ENCODE peak calls at places on chromosomes 13 and 19, in five cellular contexts. A is body of pancreas, D is H54, F is tibial nerve, L is stomach. T is an unnamed sample.
A peak's percentile ranks its signal among the peaks of the same experiment; 100 is the strongest.

GRCh38 chr19:50414850-50415660 is 3.7 kb upstream of the SPIB start:
- DNase-seq in A (peak; percentile 77), D (peak; percentile 74), F (peak; percentile 63), L (peak; percentile 79), T (peak; percentile 86)

GRCh38 chr13:99605417-99606321 is 104.4 kb downstream of the TM9SF2 start:
- DNase-seq in A (peak; percentile 82), D (peak; percentile 65), F (peak; percentile 10), L (peak; percentile 50), T (no peak)

GRCh38 chr13:50388481-50388880 is 373.2 kb downstream of the KCNRG start:
- DNase-seq in A (no peak), D (no peak), F (no peak), L (no peak), T (no peak)

GRCh38 chr19:3682741-3683404 is 17.4 kb downstream of the PIP5K1C start:
- DNase-seq in A (no peak), D (no peak), F (no peak), L (no peak), T (no peak)

GRCh38 chr19:49555600-49556411 is 24.6 kb downstream of the NOSIP start:
- DNase-seq in A (peak; percentile 96), D (peak; percentile 58), F (peak; percentile 77), L (peak; percentile 54), T (peak; percentile 91)

GRCh38 chr13:100530645-100531044 is 57.9 kb downstream of the GGACT start:
- DNase-seq in A (no peak), D (no peak), F (peak; percentile 58), L (no peak), T (peak; percentile 67)

GRCh38 chr19:8042900-8043299 is 9.7 kb upstream of the CCL25 start:
- DNase-seq in A (no peak), D (no peak), F (no peak), L (no peak), T (no peak)

GRCh38 chr13:95176611-95177259 is 124.5 kb downstream of the ABCC4 start:
- DNase-seq in A (no peak), D (no peak), F (no peak), L (no peak), T (no peak)

GRCh38 chr19:49160450-49161189 is 3.0 kb downstream of the TRPM4 start:
- DNase-seq in A (no peak), D (no peak), F (no peak), L (no peak), T (no peak)

GRCh38 chr19:7554565-7554964 is 19.0 kb downstream of the PNPLA6 start:
- DNase-seq in A (no peak), D (no peak), F (no peak), L (no peak), T (no peak)

GRCh38 chr19:1140673-1141072 is 33.4 kb downstream of the SBNO2 start:
- DNase-seq in A (no peak), D (no peak), F (no peak), L (no peak), T (no peak)

GRCh38 chr19:51078731-51079130 is 4.0 kb downstream of the KLK14 start:
- DNase-seq in A (no peak), D (no peak), F (no peak), L (no peak), T (no peak)

GRCh38 chr13:91280806-91281205 is 66.7 kb upstream of the MIR17HG start:
- DNase-seq in A (no peak), D (no peak), F (no peak), L (no peak), T (no peak)

GRCh38 chr19:8069116-8069973 is 16.8 kb downstream of the CCL25 start:
- DNase-seq in A (no peak), D (no peak), F (no peak), L (no peak), T (no peak)

DNA sequence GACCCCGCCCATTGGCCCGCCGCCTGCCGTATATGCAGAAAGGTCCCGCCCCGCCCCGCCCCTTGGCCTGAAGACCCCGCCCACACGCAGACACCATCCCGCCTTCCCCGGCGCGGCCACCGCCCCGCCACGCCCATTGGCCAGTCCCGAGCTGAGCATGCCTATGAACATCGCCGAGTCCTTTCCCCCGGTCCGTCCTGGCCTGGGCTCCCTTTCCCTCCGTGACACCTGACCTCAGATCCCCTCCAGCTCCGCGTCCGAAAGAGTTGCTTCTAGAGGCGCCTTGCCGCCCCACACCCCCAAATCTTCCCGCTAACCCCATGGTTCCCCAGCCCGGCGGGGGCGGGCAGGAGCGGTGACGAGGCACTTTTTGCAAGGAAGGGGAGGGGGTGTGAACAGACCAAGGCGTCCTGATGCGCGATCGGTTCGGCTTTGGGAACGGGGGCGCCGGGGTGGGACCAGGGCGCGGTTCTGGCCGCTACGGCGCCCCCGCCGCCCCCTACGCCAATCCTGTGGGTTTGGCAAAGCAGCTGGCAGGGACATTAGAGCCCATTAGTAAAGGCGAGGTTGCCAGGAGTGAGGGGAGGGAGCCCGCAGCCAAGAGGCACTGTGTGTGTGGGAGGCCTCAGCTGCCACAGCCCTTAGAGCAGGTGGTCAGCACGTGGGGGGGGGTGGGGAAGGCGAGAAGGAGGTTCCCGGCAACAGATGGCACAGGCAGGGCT is 409 bp upstream of the NUMBL start:
- DNase-seq in A (peak; percentile 97), D (peak; percentile 99), F (peak; percentile 97), L (peak; percentile 96), T (peak; percentile 98)
- TF ChIP-seq POLR2A in A (peak; percentile 62), D (peak; percentile 50), F (no peak), L (no peak), T (peak; percentile 19)

GRCh38 chr13:98577823-98578285 is 947 bp upstream of the STK24 start:
- DNase-seq in A (peak; percentile 18), D (no peak), F (no peak), L (peak; percentile 33), T (no peak)

GRCh38 chr13:98575876-98576214 is 1.1 kb downstream of the STK24 start:
- DNase-seq in A (no peak), D (no peak), F (no peak), L (no peak), T (no peak)

GRCh38 chr13:98576963-98577822 is at the start of gene STK24:
- DNase-seq in A (peak; percentile 80), D (peak; percentile 73), F (peak; percentile 42), L (peak; percentile 77), T (peak; percentile 86)

GRCh38 chr13:98575009-98575866 is 1.7 kb downstream of the STK24 start:
- DNase-seq in A (no peak), D (no peak), F (no peak), L (no peak), T (no peak)

DNA sequence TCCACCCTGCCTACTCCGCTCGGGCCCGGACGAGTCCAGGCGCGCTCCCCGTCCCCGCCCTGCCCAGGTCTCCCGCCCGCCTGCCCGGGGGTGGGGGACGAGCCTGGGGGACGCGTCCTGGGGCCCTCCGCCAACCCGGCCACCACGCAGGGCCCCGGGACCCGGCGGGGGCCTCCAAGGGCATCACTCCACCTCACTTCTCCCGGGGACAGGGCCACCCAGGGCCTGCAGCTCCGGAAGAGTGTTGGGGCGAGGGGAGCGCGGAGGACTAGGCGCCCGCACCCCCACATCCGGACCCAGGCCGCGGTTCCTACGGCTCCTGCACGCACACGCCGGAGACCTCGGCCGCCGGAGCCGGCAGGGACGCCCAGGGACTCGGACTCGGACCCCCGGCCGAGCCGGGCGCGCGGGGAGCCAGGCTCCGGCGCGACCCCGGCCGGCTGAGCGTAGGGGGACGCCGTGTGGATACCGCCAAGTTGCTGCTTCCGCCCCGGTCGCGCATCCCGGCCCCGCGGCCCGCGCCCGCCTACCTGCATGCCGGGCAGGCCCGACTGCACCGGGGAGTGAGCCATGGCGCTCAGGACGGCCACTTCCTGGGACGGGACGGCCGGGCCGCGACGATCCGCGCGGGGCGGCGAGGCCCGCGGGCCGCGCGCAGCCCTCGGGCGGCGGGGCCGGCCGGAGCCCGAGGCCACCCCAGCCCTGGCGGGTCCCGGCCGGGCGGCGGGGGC is 527 bp downstream of the STK24 start:
- DNase-seq in A (peak; percentile 65), D (no peak), F (peak; percentile 36), L (peak; percentile 59), T (peak; percentile 82)
- TF ChIP-seq POLR2A in A (peak; percentile 32), D (no peak), F (no peak), L (no peak), T (no peak)

GRCh38 chr19:47447470-47448359 is 24.0 kb downstream of the SLC8A2 start:
- DNase-seq in A (peak; percentile 25), D (no peak), F (no peak), L (peak; percentile 28), T (no peak)

GRCh38 chr19:47448360-47448727 is 23.3 kb downstream of the SLC8A2 start:
- DNase-seq in A (no peak), D (no peak), F (no peak), L (no peak), T (no peak)

GRCh38 chr19:47445937-47446402 is 25.7 kb downstream of the SLC8A2 start:
- DNase-seq in A (peak; percentile 58), D (no peak), F (no peak), L (peak; percentile 43), T (no peak)

GRCh38 chr19:47445527-47445926 is 26.2 kb downstream of the SLC8A2 start:
- DNase-seq in A (no peak), D (no peak), F (no peak), L (no peak), T (no peak)

DNA sequence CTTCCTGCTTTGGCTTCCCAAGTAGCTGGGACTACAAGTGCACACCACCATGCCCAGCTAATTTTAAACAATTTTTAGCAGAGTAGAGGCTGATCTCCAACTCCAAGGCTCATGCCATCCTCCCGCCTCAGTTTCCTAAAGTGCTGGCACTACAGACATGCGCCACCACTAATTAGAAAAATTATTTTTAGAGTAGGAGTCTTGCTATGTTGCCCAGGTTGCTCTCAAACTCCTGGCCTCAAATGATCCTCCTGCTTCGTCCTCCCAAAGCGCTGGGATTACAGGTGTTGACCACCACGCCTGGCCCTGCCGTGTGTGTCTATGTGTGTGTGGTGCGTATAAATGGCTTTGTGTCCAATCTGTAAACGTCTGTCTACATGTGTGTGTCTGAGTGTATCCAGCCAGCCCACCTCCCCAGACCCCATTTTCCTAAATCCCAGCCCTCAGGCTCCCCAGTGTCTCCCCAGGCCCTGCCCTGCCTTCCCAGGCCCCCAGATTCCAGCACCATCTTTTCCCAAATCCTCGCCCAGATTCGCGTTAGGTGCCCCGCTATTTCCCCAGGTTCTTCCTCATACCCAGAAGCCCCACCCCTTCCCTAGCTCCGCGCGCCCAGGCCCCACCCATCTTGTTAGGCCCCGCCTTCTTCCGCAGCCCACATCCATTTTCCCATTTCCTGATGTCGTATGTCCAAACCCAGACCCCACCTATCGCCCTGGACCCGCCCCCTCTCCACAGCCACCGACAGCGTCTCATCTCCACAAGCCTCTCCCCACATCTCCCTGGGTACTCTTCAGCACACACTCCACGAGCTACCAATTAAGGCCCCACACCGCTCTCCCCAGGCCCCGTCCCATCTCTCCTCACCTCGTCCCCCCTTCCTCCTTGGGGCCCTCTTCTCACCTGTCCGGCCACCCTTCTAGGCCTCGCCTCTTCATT is 24.9 kb downstream of the SLC8A2 start:
- DNase-seq in A (no peak), D (no peak), F (no peak), L (peak; percentile 27), T (no peak)
- TF ChIP-seq POLR2A in A (no peak), D (no peak), F (no peak), L (no peak), T (no peak)

DNA sequence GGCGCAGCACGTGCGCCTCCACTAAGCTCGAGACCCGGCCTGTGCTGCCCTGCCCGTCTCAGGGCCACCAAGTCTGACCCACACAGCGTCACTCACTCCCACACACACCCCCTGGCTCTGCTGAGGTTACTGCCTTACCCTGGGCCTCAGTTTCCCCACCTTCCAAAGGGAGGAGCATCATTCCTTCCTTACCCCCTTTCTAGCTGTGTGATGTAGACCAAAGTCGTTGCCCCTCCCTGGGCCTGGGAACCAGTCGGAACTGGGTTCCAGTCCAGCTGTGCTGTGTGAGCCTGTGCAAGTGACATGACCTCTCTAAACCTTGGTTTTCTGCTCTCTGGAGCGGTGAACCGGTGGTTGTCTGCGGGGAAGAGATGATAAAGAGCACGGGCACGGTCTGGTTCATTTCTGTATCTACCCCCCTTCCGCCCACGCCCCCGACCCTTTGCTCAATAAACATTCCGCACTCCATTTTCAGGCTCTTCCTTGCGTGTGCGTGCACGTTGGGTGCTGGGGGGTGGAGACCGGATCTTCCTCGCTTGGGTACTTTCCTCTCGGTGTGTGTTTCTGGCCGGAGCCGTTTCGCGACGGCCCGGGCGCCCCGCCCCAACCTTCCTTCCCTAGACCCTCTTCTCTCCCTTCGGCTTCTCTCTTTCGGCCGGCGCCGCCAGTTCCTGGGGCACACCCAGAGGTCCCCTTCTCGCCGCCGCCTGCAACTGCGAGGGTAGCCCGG is at the start of gene ZNF581:
- DNase-seq in A (peak; percentile 84), D (peak; percentile 100), F (peak; percentile 66), L (peak; percentile 83), T (peak; percentile 88)
- TF ChIP-seq POLR2A in A (peak; percentile 50), D (peak; percentile 45), F (no peak), L (no peak), T (no peak)